ENCODE peak calls at places on chromosomes 16 and 17, in seven cellular contexts. E, L, M, O, Z, I and X are unnamed samples.

GRCh38 chr16:49620158-49620867 is 235.6 kb downstream of the ZNF423 start:
- DNase-seq in O (peak; percentile 88), Z (peak; percentile 53), E (peak; percentile 40), I (no peak), L (no peak), M (no peak), X (peak; percentile 77)

GRCh38 chr17:45221081-45221996 is at the start of gene FMNL1:
- DNase-seq in M (peak; percentile 94), L (peak; percentile 77), I (peak; percentile 70), O (no peak), Z (no peak), E (peak; percentile 72), X (no peak)

GRCh38 chr17:58005031-58005727 is 1.9 kb downstream of the SRSF1 start:
- DNase-seq in E (no peak), L (no peak), I (no peak), Z (peak; percentile 27), M (no peak), O (no peak), X (no peak)

GRCh38 chr17:45237686-45238085 is 16.0 kb downstream of the FMNL1 start:
- DNase-seq in M (no peak), O (no peak), Z (no peak), I (no peak), L (no peak), E (no peak), X (no peak)

GRCh38 chr17:58513913-58514794 is at the start of gene MTMR4:
- DNase-seq in Z (peak; percentile 58), M (peak; percentile 95), L (peak; percentile 96), O (peak; percentile 87), E (peak; percentile 78), I (peak; percentile 74), X (peak; percentile 82)

GRCh38 chr16:11316331-11317015 is 28.8 kb upstream of the RMI2 start:
- DNase-seq in Z (no peak), L (peak; percentile 71), M (no peak), E (no peak), O (peak; percentile 47), I (no peak), X (no peak)

GRCh38 chr16:27286446-27286845 is 17.9 kb upstream of the NSMCE1 start:
- DNase-seq in I (no peak), O (no peak), E (no peak), Z (peak; percentile 97), L (no peak), M (no peak), X (no peak)

GRCh38 chr17:59387351-59388069 is 56.1 kb downstream of the YPEL2 start:
- DNase-seq in Z (no peak), E (no peak), I (no peak), O (no peak), M (no peak), L (no peak), X (no peak)

GRCh38 chr17:66713533-66714042 is 121.3 kb upstream of the CACNG5 start:
- DNase-seq in E (no peak), Z (no peak), L (no peak), O (no peak), M (no peak), I (no peak), X (no peak)

GRCh38 chr17:82927661-82928601 is 88.1 kb upstream of the ZNF750 start:
- DNase-seq in I (no peak), O (no peak), M (peak; percentile 70), E (no peak), L (no peak), Z (no peak), X (no peak)

GRCh38 chr16:9800180-9800738 is 382.0 kb downstream of the GRIN2A start:
- DNase-seq in L (no peak), O (no peak), E (no peak), M (no peak), I (no peak), Z (no peak), X (no peak)

GRCh38 chr16:85648070-85648714 is 35.1 kb downstream of the GSE1 start:
- DNase-seq in O (no peak), Z (no peak), E (no peak), L (no peak), I (no peak), M (peak; percentile 68), X (no peak)

GRCh38 chr16:85645021-85645589 is 32.0 kb downstream of the GSE1 start:
- DNase-seq in E (no peak), L (no peak), M (peak; percentile 65), O (no peak), Z (no peak), I (no peak), X (no peak)

GRCh38 chr16:85644093-85644712 is 31.1 kb downstream of the GSE1 start:
- DNase-seq in Z (no peak), E (no peak), I (no peak), L (no peak), M (peak; percentile 49), O (no peak), X (no peak)

GRCh38 chr16:85646976-85647375 is 33.9 kb downstream of the GSE1 start:
- DNase-seq in L (no peak), I (no peak), E (no peak), Z (no peak), O (no peak), M (peak; percentile 78), X (no peak)

GRCh38 chr16:85646358-85646907 is 33.3 kb downstream of the GSE1 start:
- DNase-seq in M (peak; percentile 73), E (no peak), O (no peak), I (no peak), Z (no peak), L (no peak), X (no peak)
- TF ChIP-seq CTCF in M (no peak), E (no peak), O (no peak), I (no peak), Z (no peak), L (no peak), X (no peak)

GRCh38 chr17:63686138-63686685 is 13.7 kb downstream of the LIMD2 start:
- DNase-seq in O (no peak), M (no peak), L (no peak), E (no peak), Z (no peak), I (no peak), X (no peak)
- H3K4me3 ChIP-seq in O (no peak overlapping the region), M (no peak overlapping the region), L (no peak overlapping the region), E (no peak overlapping the region), Z (no peak overlapping the region), I (no peak overlapping the region), X (no peak overlapping the region)

GRCh38 chr17:62693616-62694415 is 66.3 kb downstream of the MRC2 start:
- DNase-seq in Z (no peak), I (no peak), M (no peak), O (no peak), E (no peak), L (no peak), X (no peak)

GRCh38 chr17:62690168-62690897 is 62.9 kb downstream of the MRC2 start:
- DNase-seq in L (no peak), Z (no peak), M (no peak), E (no peak), O (no peak), I (no peak), X (no peak)

GRCh38 chr17:62692159-62692651 is 64.7 kb downstream of the MRC2 start:
- DNase-seq in Z (no peak), O (no peak), I (no peak), L (no peak), E (no peak), M (peak; percentile 72), X (no peak)

GRCh38 chr17:62689441-62690167 is 62.1 kb downstream of the MRC2 start:
- DNase-seq in Z (no peak), E (no peak), O (no peak), I (no peak), M (peak; percentile 83), L (no peak), X (no peak)

GRCh38 chr17:62692721-62693431 is 65.4 kb downstream of the MRC2 start:
- DNase-seq in E (no peak), L (peak; percentile 63), M (no peak), Z (no peak), I (no peak), O (peak; percentile 42), X (peak; percentile 56)
- TF ChIP-seq CTCF in E (no peak), L (peak; percentile 51), M (peak; percentile 32), Z (peak; percentile 47), I (no peak), O (no peak), X (peak; percentile 61)

DNA sequence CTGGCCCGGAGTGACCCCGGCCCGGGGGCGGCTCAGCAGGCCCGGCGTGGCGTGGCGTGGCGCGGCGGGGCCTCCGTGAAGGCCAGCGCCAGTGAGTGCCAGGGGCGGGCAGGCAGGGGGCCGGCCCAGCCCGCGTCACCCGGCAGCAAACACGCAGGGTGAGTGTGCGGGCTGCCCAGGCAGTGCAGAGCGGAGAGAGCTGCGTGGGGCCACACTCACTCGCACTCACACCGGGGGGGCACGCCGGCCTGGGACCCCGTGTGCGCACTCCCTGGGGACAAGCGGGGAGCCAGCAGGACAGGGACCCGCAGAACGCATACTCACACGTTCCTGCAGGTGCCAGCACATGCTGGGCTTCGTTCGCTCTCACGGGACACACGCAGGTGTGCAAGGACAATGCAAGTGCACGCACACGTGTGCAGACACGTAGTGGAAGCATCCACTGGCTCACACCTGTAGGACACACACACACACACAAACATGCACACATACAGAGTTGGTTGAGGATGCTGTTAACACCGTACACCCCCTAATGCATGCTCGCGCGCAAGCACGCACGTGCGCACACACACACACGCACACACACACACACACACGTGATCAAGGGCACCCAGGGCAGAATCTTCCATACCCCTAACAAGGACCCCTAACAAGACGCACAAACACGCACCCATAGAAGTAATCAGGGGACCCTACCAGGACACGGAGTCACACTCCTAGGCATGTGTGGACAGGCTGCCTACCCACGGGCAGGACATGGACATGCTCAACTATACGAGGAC is 7.7 kb downstream of the USP6 start:
- DNase-seq in M (peak; percentile 80), L (no peak), Z (no peak), E (no peak), I (no peak), O (peak; percentile 10), X (peak; percentile 3)
- H3K4me3 ChIP-seq in M (peak overlapping the region; percentile 54), L (peak overlapping the region; percentile 58), Z (no peak overlapping the region), E (no peak overlapping the region), I (no peak overlapping the region), O (no peak overlapping the region), X (peak overlapping the region; percentile 27)

DNA sequence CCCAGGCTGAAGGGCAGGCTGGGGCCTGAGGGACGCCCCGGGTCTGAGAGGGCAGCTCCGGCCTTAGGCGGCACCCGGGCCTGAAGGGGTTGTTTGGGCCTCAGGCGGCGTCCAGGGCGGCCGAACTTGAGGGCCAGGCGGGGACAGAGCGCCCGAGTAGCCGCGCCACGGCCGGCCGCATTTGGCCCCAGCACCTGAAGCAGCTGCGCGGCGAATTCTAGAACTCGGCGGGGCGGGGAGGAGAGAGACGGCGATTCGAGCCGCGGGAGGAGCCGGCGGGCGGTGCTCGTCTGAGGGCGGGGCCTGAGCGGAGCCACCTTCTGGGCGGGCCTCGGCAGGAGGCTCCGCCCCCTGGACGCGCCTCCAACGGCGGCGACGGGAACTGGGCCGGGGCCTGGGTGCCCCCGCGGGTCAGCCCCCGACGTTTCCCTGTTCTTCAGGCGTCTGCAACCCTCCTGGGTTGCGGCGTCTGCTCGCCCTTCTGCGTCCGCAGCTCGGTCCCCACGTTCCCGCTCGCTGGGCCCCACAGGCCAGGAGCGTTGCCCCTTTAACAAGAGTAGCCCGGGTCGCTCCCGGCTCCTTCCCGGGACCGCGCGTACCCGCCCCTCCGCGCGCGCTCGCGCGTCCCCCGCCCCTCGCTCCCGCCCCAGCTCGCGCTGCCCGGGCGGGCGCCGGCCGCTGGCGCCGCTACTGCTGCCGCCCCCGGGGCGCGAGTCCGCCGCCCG is at the start of the genes INCA1 and KIF1C:
- DNase-seq in M (peak; percentile 98), Z (peak; percentile 82), O (peak; percentile 94), E (peak; percentile 93), I (peak; percentile 86), L (peak; percentile 96), X (peak; percentile 97)
- TF ChIP-seq CTCF in M (peak; percentile 71), Z (no peak), O (peak; percentile 54), E (no peak), I (no peak), L (no peak), X (no peak)

GRCh38 chr17:50432125-50432762 is 6.2 kb downstream of the ACSF2 start:
- DNase-seq in Z (no peak), O (no peak), I (no peak), E (no peak), L (no peak), M (no peak), X (no peak)
- H3K4me3 ChIP-seq in Z (no peak overlapping the region), O (no peak overlapping the region), I (no peak overlapping the region), E (no peak overlapping the region), L (no peak overlapping the region), M (no peak overlapping the region), X (no peak overlapping the region)